ENCODE peak calls at places on chromosomes 3 and 15, in four cellular contexts. V is cardiac fibroblast, Y is GM23338, B is progenitor cell of endocrine pancreas. T is an unnamed sample.

GRCh38 chr3:36416660-36417059 is 36.4 kb downstream of the STAC start:
- DNase-seq in V (peak; percentile 5), Y (no peak), B (no peak), T (no peak)

GRCh38 chr3:156694536-156694935 is 20.1 kb downstream of the TIPARP start:
- DNase-seq in V (peak; percentile 29), Y (no peak), B (no peak), T (no peak)

GRCh38 chr3:183252973-183253363 is at the start of gene B3GNT5:
- DNase-seq in V (peak; percentile 33), Y (peak; percentile 84), B (peak; percentile 35), T (no peak)

GRCh38 chr3:173893066-173893465 is 495.5 kb downstream of the NLGN1 start:
- DNase-seq in V (peak; percentile 50), Y (no peak), B (no peak), T (no peak)

GRCh38 chr15:80953001-80953952 is 36.3 kb downstream of the MESD start:
- DNase-seq in V (no peak), Y (no peak), B (no peak), T (no peak)

GRCh38 chr3:16243706-16244490 is 20.8 kb downstream of the DPH3 start:
- DNase-seq in V (peak; percentile 28), Y (no peak), B (no peak), T (no peak)

GRCh38 chr15:70433583-70434288 is 329.6 kb downstream of the UACA start:
- DNase-seq in V (no peak), Y (no peak), B (no peak), T (no peak)

GRCh38 chr3:76231258-76231657 is 445.9 kb upstream of the ZNF717 start:
- DNase-seq in V (no peak), Y (no peak), B (no peak), T (no peak)

DNA sequence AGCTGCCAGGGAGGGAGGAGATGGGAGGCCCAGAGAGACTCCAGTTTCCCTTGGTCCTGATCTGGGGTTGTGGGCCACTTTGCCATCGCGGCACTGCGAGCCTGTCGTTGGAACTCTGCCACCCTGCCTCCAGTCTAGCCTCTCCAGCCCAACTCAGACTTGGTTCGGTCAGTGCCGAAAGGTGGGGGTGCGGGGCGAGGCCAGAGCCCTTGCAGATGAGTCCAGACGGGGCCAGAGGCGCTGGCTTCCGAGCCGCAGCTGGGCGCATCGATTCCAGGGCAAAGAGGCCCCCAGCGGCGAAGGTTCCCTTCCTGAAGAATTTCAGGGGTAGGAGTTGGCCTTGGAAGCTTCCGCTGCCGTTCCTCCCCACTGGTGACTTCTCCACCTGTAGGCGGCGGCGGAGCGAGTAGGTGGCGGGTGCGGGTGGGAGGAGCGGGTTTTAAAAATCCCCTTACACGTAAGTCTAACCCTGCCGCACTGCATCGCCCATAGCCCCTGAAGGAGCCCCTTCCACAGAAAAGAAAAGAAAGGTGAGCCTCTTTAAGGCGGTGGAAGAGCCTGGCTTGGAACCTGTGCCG is 5.1 kb downstream of the WNT5A start:
- DNase-seq in V (peak; percentile 61), Y (peak; percentile 64), B (no peak), T (no peak)
- TF ChIP-seq CTCF in V (peak; percentile 34), Y (peak; percentile 10), B (peak; percentile 28), T (no peak)

GRCh38 chr3:29144361-29144760 is 136.5 kb upstream of the RBMS3 start:
- DNase-seq in V (no peak), Y (no peak), B (no peak), T (no peak)

GRCh38 chr3:29145370-29145769 is 135.5 kb upstream of the RBMS3 start:
- DNase-seq in V (no peak), Y (no peak), B (no peak), T (no peak)

GRCh38 chr3:29143151-29143550 is 137.7 kb upstream of the RBMS3 start:
- DNase-seq in V (no peak), Y (no peak), B (no peak), T (no peak)

GRCh38 chr3:29141912-29142262 is 139.0 kb upstream of the RBMS3 start:
- DNase-seq in V (no peak), Y (no peak), B (no peak), T (no peak)

GRCh38 chr3:29144807-29145206 is 136.1 kb upstream of the RBMS3 start:
- DNase-seq in V (peak; percentile 78), Y (peak; percentile 23), B (no peak), T (no peak)
- TF ChIP-seq CTCF in V (peak; percentile 38), Y (no peak), B (no peak), T (peak; percentile 51)

GRCh38 chr15:22811640-22812039 is 25.2 kb downstream of the NIPA1 start:
- DNase-seq in V (peak; percentile 32), Y (peak; percentile 72), B (no peak), T (no peak)
- TF ChIP-seq CTCF in V (peak; percentile 28), Y (peak; percentile 52), B (peak; percentile 35), T (peak; percentile 51)

GRCh38 chr3:133896002-133896761 is 500 bp upstream of the RAB6B start:
- DNase-seq in V (peak; percentile 10), Y (peak; percentile 62), B (no peak), T (no peak)

GRCh38 chr3:133897547-133897946 is 1.9 kb upstream of the RAB6B start:
- DNase-seq in V (no peak), Y (no peak), B (no peak), T (no peak)

GRCh38 chr3:133905376-133905775 is 9.7 kb upstream of the RAB6B start:
- DNase-seq in V (no peak), Y (peak; percentile 24), B (no peak), T (no peak)

GRCh38 chr3:133899309-133899708 is 3.6 kb upstream of the RAB6B start:
- DNase-seq in V (no peak), Y (no peak), B (no peak), T (no peak)

DNA sequence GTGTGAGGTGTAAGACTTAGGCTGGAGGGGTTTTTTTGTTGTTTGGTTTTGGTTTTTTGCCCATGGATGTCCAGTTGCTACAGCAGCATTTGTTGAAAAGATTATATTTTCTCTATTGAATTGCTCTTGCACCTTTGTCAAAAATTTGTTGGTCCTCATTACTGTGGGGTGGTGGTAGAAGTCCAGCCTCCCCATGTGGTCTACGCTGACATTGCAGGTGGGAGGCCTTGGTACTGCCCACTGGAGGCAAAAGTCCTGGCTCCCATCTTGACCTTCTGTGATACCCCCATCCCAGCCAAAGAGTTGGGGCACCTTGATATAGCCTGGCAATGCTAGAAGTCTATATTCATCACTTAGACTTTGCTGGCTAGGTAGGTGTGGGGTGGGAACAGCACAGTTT is 5.4 kb upstream of the RAB6B start:
- DNase-seq in V (no peak), Y (peak; percentile 52), B (no peak), T (no peak)
- TF ChIP-seq CTCF in V (peak; percentile 35), Y (peak; percentile 53), B (peak; percentile 25), T (no peak)

GRCh38 chr3:20040476-20041196 is 390 bp downstream of the KAT2B start:
- DNase-seq in V (peak; percentile 67), Y (peak; percentile 81), B (peak; percentile 49), T (no peak)
- TF ChIP-seq CTCF in V (peak; percentile 22), Y (no peak), B (no peak), T (no peak)

GRCh38 chr3:181298421-181298820 is 308.9 kb upstream of the DNAJC19 start:
- DNase-seq in V (no peak), Y (no peak), B (no peak), T (no peak)
- TF ChIP-seq CTCF in V (no peak), Y (no peak), B (no peak), T (no peak)

GRCh38 chr3:134333522-134334181 is 40.6 kb downstream of the AMOTL2 start:
- DNase-seq in V (peak; percentile 82), Y (peak; percentile 56), B (no peak), T (no peak)
- TF ChIP-seq CTCF in V (peak; percentile 57), Y (no peak), B (no peak), T (no peak)

GRCh38 chr15:62067448-62068044 is 769 bp downstream of the C2CD4A start:
- DNase-seq in V (peak; percentile 43), Y (peak; percentile 64), B (peak; percentile 21), T (no peak)
- TF ChIP-seq CTCF in V (no peak), Y (no peak), B (no peak), T (no peak)

DNA sequence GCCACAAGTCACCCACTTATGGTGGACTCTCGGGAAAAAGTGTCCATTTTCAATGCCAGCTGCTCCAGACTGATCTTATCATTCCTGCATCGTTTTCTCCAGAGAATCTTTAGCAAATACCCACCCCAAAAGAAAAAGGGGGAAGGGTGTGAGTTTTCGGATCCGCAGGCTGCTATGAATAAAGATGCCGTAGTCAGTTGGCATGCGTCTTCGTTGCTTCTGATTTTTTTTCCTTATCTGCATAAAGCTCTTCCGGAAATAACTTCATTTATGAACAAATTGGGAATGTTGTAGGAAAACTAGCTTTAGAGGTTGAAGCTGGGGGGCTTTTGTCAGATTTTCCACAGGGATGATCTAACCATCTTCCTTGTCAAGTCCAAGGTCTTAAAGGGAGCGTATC is 22.4 kb upstream of the VILL start:
- DNase-seq in V (no peak), Y (no peak), B (no peak), T (no peak)
- TF ChIP-seq CTCF in V (no peak), Y (no peak), B (no peak), T (no peak)